ENCODE peak calls at places on chromosomes 5 and 9, in five cellular contexts. One of them, this sample, is unnamed. For H3K36me3, the result is how much of the 10 kb centered on the place peaks cover.

GRCh38 chr5:160183075-160183474 is 46.2 kb upstream of the FABP6 start:
- DNase-seq in cardiac muscle cell: no peak
- DNase-seq in tibial artery: no peak
- DNase-seq in PC-3: peak
- DNase-seq in PC-9: no peak
- DNase-seq in this sample: no peak

GRCh38 chr9:113219186-113219936 is 1.7 kb downstream of the FKBP15 start:
- DNase-seq in cardiac muscle cell: no peak
- DNase-seq in tibial artery: no peak
- DNase-seq in PC-3: no peak
- DNase-seq in PC-9: no peak
- DNase-seq in this sample: no peak

GRCh38 chr5:73233461-73234151 is 60.6 kb downstream of the TMEM174 start:
- DNase-seq in cardiac muscle cell: peak
- DNase-seq in tibial artery: no peak
- DNase-seq in PC-3: no peak
- DNase-seq in PC-9: no peak
- DNase-seq in this sample: no peak

GRCh38 chr9:87894998-87895625 is 12.4 kb downstream of the SPATA31E1 start:
- DNase-seq in cardiac muscle cell: no peak
- DNase-seq in tibial artery: no peak
- DNase-seq in PC-3: peak
- DNase-seq in PC-9: no peak
- DNase-seq in this sample: no peak

GRCh38 chr5:88388476-88389170 is 120.0 kb upstream of the TMEM161B start:
- DNase-seq in cardiac muscle cell: no peak
- DNase-seq in tibial artery: no peak
- DNase-seq in PC-3: no peak
- DNase-seq in PC-9: no peak
- DNase-seq in this sample: no peak

GRCh38 chr5:76104027-76104426 is 20.8 kb downstream of the SV2C start:
- DNase-seq in cardiac muscle cell: peak
- DNase-seq in tibial artery: no peak
- DNase-seq in PC-3: peak
- DNase-seq in PC-9: peak
- DNase-seq in this sample: peak

GRCh38 chr5:55564716-55565115 is 30.0 kb upstream of the PLPP1 start:
- DNase-seq in cardiac muscle cell: no peak
- DNase-seq in tibial artery: no peak
- DNase-seq in PC-3: no peak
- DNase-seq in PC-9: no peak
- DNase-seq in this sample: no peak

GRCh38 chr9:127721391-127721821 is 5.5 kb downstream of the TTC16 start:
- DNase-seq in cardiac muscle cell: no peak
- DNase-seq in tibial artery: no peak
- DNase-seq in PC-3: peak
- DNase-seq in PC-9: peak
- DNase-seq in this sample: no peak

GRCh38 chr5:38011641-38012188 is 171.9 kb upstream of the GDNF start:
- DNase-seq in cardiac muscle cell: no peak
- DNase-seq in tibial artery: no peak
- DNase-seq in PC-3: no peak
- DNase-seq in PC-9: no peak
- DNase-seq in this sample: no peak

GRCh38 chr5:59873113-59873512 is 20.4 kb downstream of the PDE4D start:
- DNase-seq in cardiac muscle cell: no peak
- DNase-seq in tibial artery: no peak
- DNase-seq in PC-3: no peak
- DNase-seq in PC-9: no peak
- DNase-seq in this sample: peak

GRCh38 chr5:150081541-150082283 is 4.6 kb downstream of the CSF1R start:
- DNase-seq in cardiac muscle cell: peak
- DNase-seq in tibial artery: peak
- DNase-seq in PC-3: no peak
- DNase-seq in PC-9: no peak
- DNase-seq in this sample: no peak

GRCh38 chr9:136359774-136360718 is 3.5 kb downstream of the DNLZ start:
- DNase-seq in cardiac muscle cell: no peak
- DNase-seq in tibial artery: no peak
- DNase-seq in PC-3: no peak
- DNase-seq in PC-9: no peak
- DNase-seq in this sample: no peak

GRCh38 chr5:146475906-146476305 is 28.8 kb downstream of the TCERG1 start:
- DNase-seq in cardiac muscle cell: no peak
- DNase-seq in tibial artery: no peak
- DNase-seq in PC-3: no peak
- DNase-seq in PC-9: no peak
- DNase-seq in this sample: no peak

GRCh38 chr5:95953026-95953425 is 8.6 kb downstream of the ELL2 start:
- DNase-seq in cardiac muscle cell: no peak
- DNase-seq in tibial artery: no peak
- DNase-seq in PC-3: no peak
- DNase-seq in PC-9: no peak
- DNase-seq in this sample: no peak

GRCh38 chr5:128093368-128093767 is 9.8 kb downstream of the SLC12A2 start:
- DNase-seq in cardiac muscle cell: no peak
- DNase-seq in tibial artery: no peak
- DNase-seq in PC-3: no peak
- DNase-seq in PC-9: no peak
- DNase-seq in this sample: no peak

GRCh38 chr5:106392766-106393165 is 1278.0 kb downstream of the EFNA5 start:
- DNase-seq in cardiac muscle cell: no peak
- DNase-seq in tibial artery: no peak
- DNase-seq in PC-3: peak
- DNase-seq in PC-9: no peak
- DNase-seq in this sample: no peak

GRCh38 chr9:128128836-128129590 is 1.5 kb upstream of the PTGES2 start:
- DNase-seq in cardiac muscle cell: no peak
- DNase-seq in tibial artery: no peak
- DNase-seq in PC-3: no peak
- DNase-seq in PC-9: no peak
- DNase-seq in this sample: no peak

GRCh38 chr5:150710165-150710564 is 9.3 kb upstream of the RBM22 start:
- DNase-seq in cardiac muscle cell: peak
- DNase-seq in tibial artery: no peak
- DNase-seq in PC-3: peak
- DNase-seq in PC-9: no peak
- DNase-seq in this sample: no peak

GRCh38 chr9:120842685-120843485 is at the start of gene PSMD5:
- DNase-seq in cardiac muscle cell: peak
- DNase-seq in tibial artery: peak
- DNase-seq in PC-3: peak
- DNase-seq in PC-9: peak
- DNase-seq in this sample: peak

GRCh38 chr5:179860301-179860700 is 1.7 kb upstream of the MRNIP start:
- DNase-seq in cardiac muscle cell: no peak
- DNase-seq in tibial artery: no peak
- DNase-seq in PC-3: no peak
- DNase-seq in PC-9: no peak
- DNase-seq in this sample: no peak

GRCh38 chr9:109161471-109161870 is 5.6 kb downstream of the FRRS1L start:
- DNase-seq in cardiac muscle cell: no peak
- DNase-seq in tibial artery: no peak
- DNase-seq in PC-3: no peak
- DNase-seq in PC-9: no peak
- DNase-seq in this sample: no peak

GRCh38 chr9:68927165-68927564 is 86.7 kb downstream of the PRKACG start:
- DNase-seq in cardiac muscle cell: no peak
- DNase-seq in tibial artery: no peak
- DNase-seq in PC-3: no peak
- DNase-seq in PC-9: no peak
- DNase-seq in this sample: no peak

GRCh38 chr9:93814561-93814960 is 140.6 kb downstream of the BARX1 start:
- DNase-seq in cardiac muscle cell: no peak
- DNase-seq in tibial artery: no peak
- DNase-seq in PC-3: no peak
- DNase-seq in PC-9: no peak
- DNase-seq in this sample: no peak

GRCh38 chr5:14810282-14810681 is 61.3 kb downstream of the ANKH start:
- DNase-seq in cardiac muscle cell: no peak
- DNase-seq in tibial artery: no peak
- DNase-seq in PC-3: no peak
- DNase-seq in PC-9: no peak
- DNase-seq in this sample: no peak

GRCh38 chr5:157602505-157602904 is 26.9 kb upstream of the ADAM19 start:
- DNase-seq in cardiac muscle cell: no peak
- DNase-seq in tibial artery: no peak
- DNase-seq in PC-3: peak
- DNase-seq in PC-9: no peak
- DNase-seq in this sample: no peak

GRCh38 chr5:172505840-172506638 is 51.7 kb upstream of the SH3PXD2B start:
- DNase-seq in cardiac muscle cell: no peak
- DNase-seq in tibial artery: no peak
- DNase-seq in PC-3: no peak
- DNase-seq in PC-9: no peak
- DNase-seq in this sample: no peak

GRCh38 chr9:130770679-130771442 is 64.2 kb upstream of the ABL1 start:
- DNase-seq in cardiac muscle cell: peak
- DNase-seq in tibial artery: no peak
- DNase-seq in PC-3: peak
- DNase-seq in PC-9: peak
- DNase-seq in this sample: no peak

GRCh38 chr5:171207256-171207866 is 101.7 kb upstream of the TLX3 start:
- DNase-seq in cardiac muscle cell: peak
- DNase-seq in tibial artery: no peak
- DNase-seq in PC-3: peak
- DNase-seq in PC-9: peak
- DNase-seq in this sample: no peak

GRCh38 chr5:32282633-32283032 is 30.1 kb downstream of the MTMR12 start:
- DNase-seq in cardiac muscle cell: no peak
- DNase-seq in tibial artery: no peak
- DNase-seq in PC-3: no peak
- DNase-seq in PC-9: no peak
- DNase-seq in this sample: no peak

GRCh38 chr5:14144586-14145355 is 1.6 kb downstream of the TRIO start:
- DNase-seq in cardiac muscle cell: peak
- DNase-seq in tibial artery: peak
- DNase-seq in PC-3: peak
- DNase-seq in PC-9: peak
- DNase-seq in this sample: no peak

GRCh38 chr5:136198453-136198852 is 5.5 kb upstream of the SMIM32 start:
- DNase-seq in cardiac muscle cell: no peak
- DNase-seq in tibial artery: no peak
- DNase-seq in PC-3: no peak
- DNase-seq in PC-9: no peak
- DNase-seq in this sample: no peak

GRCh38 chr5:56908942-56909293 is 478 bp upstream of the SETD9 start:
- DNase-seq in cardiac muscle cell: no peak
- DNase-seq in tibial artery: peak
- DNase-seq in PC-3: no peak
- DNase-seq in PC-9: no peak
- DNase-seq in this sample: no peak

GRCh38 chr9:95130484-95130883 is 187.0 kb downstream of the FANCC start:
- DNase-seq in cardiac muscle cell: no peak
- DNase-seq in tibial artery: no peak
- DNase-seq in PC-3: no peak
- DNase-seq in PC-9: no peak
- DNase-seq in this sample: no peak

DNA sequence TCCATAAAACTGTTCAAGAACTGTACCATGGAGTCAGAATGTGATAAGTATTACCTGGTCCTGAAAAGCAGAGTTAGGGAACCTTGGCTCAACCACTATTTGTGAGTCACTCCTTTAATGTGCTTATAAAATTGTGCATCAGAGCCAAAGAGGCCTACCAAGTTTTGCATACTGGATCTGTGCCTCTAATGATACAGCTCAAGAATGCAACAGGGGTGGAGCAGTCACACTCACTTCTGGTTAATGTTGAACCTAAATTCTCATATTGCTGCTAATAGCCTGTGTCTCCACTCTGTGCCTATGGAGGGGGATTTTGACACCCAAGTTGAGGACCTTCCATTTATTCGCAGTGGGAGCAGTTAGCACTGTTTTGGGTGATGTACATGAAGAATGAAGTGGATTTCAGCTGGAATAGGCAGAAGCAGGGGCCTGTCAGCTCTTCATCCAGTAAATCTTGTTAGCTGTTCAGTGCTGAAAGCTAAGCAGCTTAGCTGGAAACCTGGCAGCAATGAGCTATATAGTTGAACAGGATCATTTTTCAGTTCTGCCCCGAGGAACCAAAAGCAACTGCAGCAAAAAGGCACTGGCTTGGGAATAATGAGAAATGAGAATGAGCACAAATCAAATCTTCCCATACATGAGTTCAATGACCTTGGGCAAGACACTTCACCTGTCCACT is 9.7 kb downstream of the SH3TC2 start:
- DNase-seq in cardiac muscle cell: peak
- DNase-seq in tibial artery: no peak
- DNase-seq in PC-3: peak
- DNase-seq in PC-9: no peak
- DNase-seq in this sample: peak
- TF ChIP-seq CTCF in cardiac muscle cell: no peak
- TF ChIP-seq CTCF in tibial artery: no peak
- TF ChIP-seq CTCF in PC-3: peak
- TF ChIP-seq CTCF in PC-9: no peak
- TF ChIP-seq CTCF in this sample: no peak

DNA sequence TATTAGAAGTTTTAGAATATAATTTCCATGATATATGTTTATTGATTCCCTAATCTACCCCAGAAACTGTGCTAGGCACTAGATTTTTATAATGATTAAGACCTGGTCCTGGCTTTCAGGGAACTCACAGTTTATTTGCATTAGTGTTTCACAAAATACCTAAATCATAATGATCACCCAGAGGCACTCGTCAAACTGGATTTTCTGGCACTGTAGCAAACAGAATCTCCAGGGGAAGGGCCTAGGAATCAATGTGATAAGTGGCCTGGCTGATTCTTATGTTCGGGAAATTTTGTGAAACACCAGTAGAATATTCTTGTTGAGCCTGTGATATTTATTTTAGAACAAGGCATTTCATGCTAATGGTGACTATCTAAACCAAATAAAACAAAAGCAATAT is 37.4 kb upstream of the SRP19 start:
- DNase-seq in cardiac muscle cell: no peak
- DNase-seq in tibial artery: no peak
- DNase-seq in PC-3: peak
- DNase-seq in PC-9: no peak
- DNase-seq in this sample: no peak
- H3K36me3 ChIP-seq in cardiac muscle cell: under half
- H3K36me3 ChIP-seq in tibial artery: under half
- H3K36me3 ChIP-seq in PC-3: under half
- H3K36me3 ChIP-seq in PC-9: under half
- H3K36me3 ChIP-seq in this sample: under half

GRCh38 chr9:73199886-73200285 is 48.2 kb downstream of the ANXA1 start:
- DNase-seq in cardiac muscle cell: peak
- DNase-seq in tibial artery: no peak
- DNase-seq in PC-3: peak
- DNase-seq in PC-9: peak
- DNase-seq in this sample: no peak
- TF ChIP-seq CTCF in cardiac muscle cell: peak
- TF ChIP-seq CTCF in tibial artery: no peak
- TF ChIP-seq CTCF in PC-3: peak
- TF ChIP-seq CTCF in PC-9: no peak
- TF ChIP-seq CTCF in this sample: peak

DNA sequence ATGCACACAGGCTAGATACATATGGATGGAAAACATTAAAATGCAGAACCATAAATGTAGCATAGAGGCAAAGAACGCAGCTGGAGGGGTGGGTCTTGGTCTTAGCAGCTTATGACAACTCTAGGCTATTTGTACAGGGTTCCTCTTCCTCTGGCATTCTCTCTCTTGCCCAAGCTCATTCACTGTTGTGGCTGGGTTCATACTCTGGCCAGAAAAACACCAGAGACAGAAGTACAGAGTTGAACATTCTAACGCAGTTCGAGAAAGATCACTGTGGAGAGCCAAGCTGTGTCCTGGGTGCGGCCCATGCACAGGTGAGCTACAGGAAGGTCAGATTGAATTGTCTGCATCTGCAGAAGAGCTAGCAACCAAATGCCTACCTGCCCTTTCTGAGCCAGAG is 126.7 kb upstream of the DPYSL3 start:
- DNase-seq in cardiac muscle cell: no peak
- DNase-seq in tibial artery: no peak
- DNase-seq in PC-3: no peak
- DNase-seq in PC-9: no peak
- DNase-seq in this sample: no peak
- H3K36me3 ChIP-seq in cardiac muscle cell: under half
- H3K36me3 ChIP-seq in tibial artery: under half
- H3K36me3 ChIP-seq in PC-3: under half
- H3K36me3 ChIP-seq in PC-9: under half
- H3K36me3 ChIP-seq in this sample: under half

This sample was measured in kidney epithelial cell.